ENCODE peak calls at places on chromosomes 1 and 21, in ten cellular contexts. M, B, T, I, R, U, N, W, P and E are unnamed samples.

GRCh38 chr1:41420351-41420750 is 59.1 kb downstream of the FOXO6 start:
- DNase-seq in M (no peak), B (no peak), T (no peak), I (no peak), R (no peak), U (no peak), N (no peak), W (no peak), P (no peak), E (no peak)

GRCh38 chr1:172431721-172432192 is 11.3 kb downstream of the C1orf105 start:
- DNase-seq in M (no peak), B (no peak), T (peak), I (no peak), R (no peak), U (no peak), N (no peak), W (peak), P (no peak), E (peak)

GRCh38 chr1:94579876-94580294 is 38.3 kb upstream of the F3 start:
- DNase-seq in M (peak), B (peak), T (no peak), I (no peak), R (peak), U (no peak), N (peak), W (no peak), P (peak), E (no peak)

GRCh38 chr1:197675475-197676324 is 99.6 kb downstream of the DENND1B start:
- DNase-seq in M (no peak), B (peak), T (no peak), I (no peak), R (no peak), U (peak), N (peak), W (no peak), P (peak), E (no peak)

GRCh38 chr1:205237526-205238484 is 10.1 kb downstream of the TMCC2 start:
- DNase-seq in M (no peak), B (no peak), T (no peak), I (no peak), R (no peak), U (peak), N (no peak), W (no peak), P (no peak), E (peak)

GRCh38 chr21:44365251-44365966 is 12.0 kb downstream of the TRPM2 start:
- DNase-seq in M (no peak), B (no peak), T (no peak), I (no peak), R (no peak), U (no peak), N (no peak), W (peak), P (no peak), E (no peak)

GRCh38 chr1:917076-917459 is 6.7 kb upstream of the SAMD11 start:
- DNase-seq in M (no peak), B (no peak), T (no peak), I (no peak), R (no peak), U (no peak), N (no peak), W (peak), P (no peak), E (no peak)

GRCh38 chr21:33155457-33155856 is 74.3 kb upstream of the IFNAR2 start:
- DNase-seq in M (no peak), B (no peak), T (no peak), I (no peak), R (no peak), U (no peak), N (no peak), W (no peak), P (no peak), E (no peak)

DNA sequence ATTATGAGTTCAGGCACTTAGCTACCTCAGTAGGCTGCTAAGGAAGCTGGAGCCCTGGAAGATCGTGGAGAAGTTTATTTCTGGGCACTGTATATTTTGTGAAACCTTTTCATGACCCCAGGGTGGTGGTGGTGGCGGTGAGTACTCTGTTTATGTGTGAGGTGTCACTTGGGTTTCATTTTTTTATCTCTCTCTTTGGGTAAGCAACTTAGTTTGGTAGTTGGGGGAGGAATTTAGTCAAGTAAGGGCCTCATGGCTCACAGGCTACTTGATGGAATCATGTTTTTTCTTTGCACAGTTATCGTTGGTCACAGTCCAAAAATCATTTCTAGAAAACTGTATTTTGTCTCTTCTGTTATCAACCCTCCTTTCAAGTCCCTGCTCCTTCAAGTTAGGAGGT is 33.9 kb downstream of the C1orf141 start:
- DNase-seq in M (no peak), B (no peak), T (no peak), I (no peak), R (no peak), U (no peak), N (peak), W (no peak), P (no peak), E (no peak)
- H3K4me3 ChIP-seq in M (no peak), B (no peak), T (no peak), I (no peak), R (no peak), U (no peak), N (no peak), W (no peak), P (no peak), E (no peak)

GRCh38 chr1:181089017-181089776 is 697 bp downstream of the IER5 start:
- DNase-seq in M (no peak), B (no peak), T (peak), I (peak), R (no peak), U (no peak), N (no peak), W (peak), P (no peak), E (peak)

GRCh38 chr1:181084606-181084969 is 3.9 kb upstream of the IER5 start:
- DNase-seq in M (no peak), B (no peak), T (no peak), I (no peak), R (no peak), U (no peak), N (no peak), W (no peak), P (no peak), E (no peak)

GRCh38 chr1:181088079-181089016 is at the start of gene IER5:
- DNase-seq in M (peak), B (peak), T (peak), I (peak), R (peak), U (peak), N (peak), W (peak), P (peak), E (peak)

GRCh38 chr1:181087400-181087901 is 1.0 kb upstream of the IER5 start:
- DNase-seq in M (no peak), B (peak), T (no peak), I (no peak), R (no peak), U (peak), N (no peak), W (no peak), P (peak), E (no peak)

GRCh38 chr1:181086926-181087325 is 1.6 kb upstream of the IER5 start:
- DNase-seq in M (no peak), B (peak), T (no peak), I (no peak), R (no peak), U (peak), N (peak), W (no peak), P (peak), E (no peak)
- H3K4me3 ChIP-seq in M (no peak), B (peak), T (no peak), I (no peak), R (no peak), U (no peak), N (no peak), W (no peak), P (no peak), E (no peak)

GRCh38 chr1:51661081-51661518 is 44.2 kb downstream of the OSBPL9 start:
- DNase-seq in M (peak), B (peak), T (no peak), I (no peak), R (no peak), U (no peak), N (peak), W (no peak), P (peak), E (no peak)
- H3K4me3 ChIP-seq in M (no peak), B (peak), T (no peak), I (no peak), R (no peak), U (no peak), N (no peak), W (no peak), P (no peak), E (no peak)

DNA sequence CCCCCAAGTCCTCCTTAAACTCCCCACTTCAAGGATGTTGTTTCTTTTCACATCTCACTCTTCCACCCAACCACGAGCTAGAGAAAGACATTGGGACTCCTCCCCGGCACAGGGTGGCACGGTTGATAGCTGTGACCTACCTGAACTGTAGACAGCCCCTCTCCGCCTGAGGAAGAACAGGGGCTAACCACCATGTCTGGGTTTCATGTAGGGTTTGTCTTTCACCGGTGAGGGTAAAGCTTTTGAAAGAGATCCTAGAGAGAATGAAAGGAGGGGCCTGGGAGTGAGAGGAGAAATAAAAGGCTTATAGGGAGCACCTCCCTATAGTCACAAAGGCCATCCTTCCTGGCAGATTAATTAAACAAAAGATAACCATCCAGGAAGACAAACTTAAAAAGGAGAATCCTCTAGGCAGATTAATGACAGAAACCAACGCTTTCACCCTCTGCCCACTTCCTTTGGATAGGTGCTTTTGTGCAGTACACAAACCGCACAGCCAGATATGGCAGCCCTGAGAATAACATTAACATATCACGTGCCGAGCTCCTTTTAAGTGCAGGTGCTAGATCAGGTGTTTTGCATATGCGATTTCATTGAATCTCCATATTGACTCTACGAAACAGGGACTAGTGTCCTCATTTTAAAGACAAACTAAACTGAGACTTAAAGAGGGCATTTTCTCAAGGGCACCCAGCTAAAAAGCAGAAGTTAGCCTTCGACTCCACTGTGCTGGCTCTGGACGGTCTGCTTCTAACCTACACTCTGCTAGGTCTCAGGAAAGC is 178.0 kb upstream of the RUNX1 start:
- DNase-seq in M (no peak), B (no peak), T (no peak), I (peak), R (no peak), U (peak), N (no peak), W (no peak), P (no peak), E (no peak)
- H3K4me3 ChIP-seq in M (no peak), B (no peak), T (no peak), I (peak), R (no peak), U (no peak), N (no peak), W (no peak), P (no peak), E (no peak)

DNA sequence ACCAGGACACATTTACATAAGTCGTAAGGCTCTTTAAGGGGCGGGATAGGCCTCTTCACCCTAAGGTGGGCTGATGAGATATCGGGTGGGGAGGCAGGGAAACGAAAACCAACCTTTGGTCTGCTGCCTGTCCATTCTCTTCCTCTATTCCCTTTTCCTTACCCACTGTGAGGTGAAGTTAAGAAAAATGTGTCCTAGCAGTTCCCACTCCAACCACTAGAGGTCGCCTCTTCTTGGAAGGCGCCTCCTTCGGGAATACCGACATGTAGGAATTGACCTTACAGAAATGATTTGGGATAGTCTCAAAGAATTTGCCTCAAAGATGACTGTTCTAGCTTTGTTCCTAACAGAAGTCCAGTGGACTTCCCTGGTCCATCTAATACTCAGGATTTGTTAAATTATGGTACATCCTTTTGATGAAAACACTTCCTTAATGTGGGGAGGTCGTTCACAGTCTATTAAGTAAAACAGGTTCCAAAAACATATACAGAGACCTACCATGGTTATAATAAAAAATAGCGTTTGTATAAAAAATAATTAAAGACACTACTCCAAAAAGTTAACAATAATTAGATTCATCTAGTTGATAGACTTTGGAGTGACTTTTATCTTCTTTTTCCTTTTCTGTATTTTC is 14.1 kb downstream of the AZIN2 start:
- DNase-seq in M (no peak), B (peak), T (no peak), I (peak), R (no peak), U (no peak), N (peak), W (no peak), P (peak), E (peak)
- H3K4me3 ChIP-seq in M (no peak), B (no peak), T (no peak), I (no peak), R (no peak), U (no peak), N (no peak), W (no peak), P (no peak), E (no peak)

DNA sequence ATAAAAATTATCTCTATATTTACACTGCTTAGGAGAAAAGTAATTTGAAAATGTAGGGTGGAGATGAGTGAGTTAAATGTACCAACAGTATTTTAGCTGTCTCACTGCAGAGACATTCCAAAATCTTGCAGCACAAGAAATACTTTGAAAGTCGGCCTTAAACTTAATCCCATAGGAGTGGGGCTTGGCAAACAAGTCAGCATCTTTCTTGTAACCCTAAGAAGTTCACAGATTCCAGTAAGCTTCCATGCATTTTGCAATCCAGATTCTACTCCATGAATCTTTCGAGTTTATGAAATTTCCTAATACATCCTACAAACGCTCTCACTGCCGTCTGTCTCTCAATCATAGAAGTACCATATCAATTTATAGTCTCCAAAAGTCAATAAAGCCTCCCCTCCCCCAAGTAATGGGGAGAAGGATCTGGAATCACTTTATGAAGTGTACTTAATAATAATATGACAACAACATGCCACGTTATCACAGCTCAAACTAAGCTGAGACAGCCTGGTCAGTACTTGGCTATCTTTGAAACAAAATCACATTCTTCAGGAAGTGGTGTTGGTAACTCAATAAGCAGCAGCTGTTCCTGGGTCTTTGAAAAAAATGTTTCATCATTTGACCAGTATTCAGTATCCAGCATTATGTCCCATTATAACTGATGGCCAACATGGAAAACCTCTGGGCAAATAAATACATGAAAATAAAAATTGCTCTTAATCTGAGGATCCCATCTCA is 317.4 kb upstream of the RUNX1 start:
- DNase-seq in M (peak), B (no peak), T (no peak), I (no peak), R (no peak), U (no peak), N (peak), W (no peak), P (peak), E (no peak)
- H3K4me3 ChIP-seq in M (no peak), B (no peak), T (no peak), I (no peak), R (no peak), U (no peak), N (no peak), W (no peak), P (no peak), E (no peak)

GRCh38 chr1:72516264-72516663 is 233.9 kb upstream of the NEGR1 start:
- DNase-seq in M (no peak), B (no peak), T (no peak), I (no peak), R (no peak), U (no peak), N (no peak), W (no peak), P (peak), E (no peak)
- H3K4me3 ChIP-seq in M (no peak), B (no peak), T (no peak), I (no peak), R (no peak), U (no peak), N (no peak), W (no peak), P (no peak), E (no peak)

GRCh38 chr1:150622219-150622975 is 7.0 kb downstream of the ENSA start:
- DNase-seq in M (no peak), B (no peak), T (no peak), I (no peak), R (no peak), U (no peak), N (no peak), W (no peak), P (peak), E (no peak)
- H3K4me3 ChIP-seq in M (no peak), B (no peak), T (no peak), I (no peak), R (no peak), U (no peak), N (no peak), W (no peak), P (no peak), E (no peak)

DNA sequence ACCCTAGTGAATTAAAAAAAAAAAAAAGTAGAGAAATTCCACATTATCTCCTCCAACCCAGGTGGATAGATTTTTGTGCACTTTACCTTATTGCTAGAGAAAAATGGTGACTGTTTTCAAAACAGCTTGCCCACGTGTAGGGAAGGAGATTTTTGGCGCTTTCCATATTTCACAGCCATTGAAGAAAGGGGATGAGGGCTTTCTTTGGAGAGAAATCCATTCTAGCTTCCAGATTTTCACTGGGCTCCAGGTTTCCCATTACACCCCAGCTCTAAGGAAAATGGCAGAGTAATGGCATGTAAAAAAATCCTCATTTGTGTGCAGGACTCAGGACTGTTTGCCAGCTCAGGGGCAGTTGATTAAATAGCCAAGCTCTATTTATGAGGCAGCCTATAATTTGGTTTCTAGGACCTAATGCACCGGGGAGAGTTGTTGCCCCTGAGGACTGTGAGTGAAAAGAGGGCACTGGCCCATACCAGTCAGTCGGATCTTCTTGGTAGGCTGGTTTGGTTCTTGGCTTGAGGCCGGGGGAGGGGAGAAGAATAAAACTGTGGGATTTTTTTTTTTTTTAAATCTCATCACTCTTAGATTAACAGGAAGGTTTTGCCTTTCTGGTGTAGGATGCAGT is 2.1 kb upstream of the ARID1A start:
- DNase-seq in M (no peak), B (no peak), T (no peak), I (no peak), R (no peak), U (no peak), N (no peak), W (no peak), P (no peak), E (no peak)
- H3K4me3 ChIP-seq in M (peak), B (peak), T (no peak), I (peak), R (peak), U (peak), N (peak), W (peak), P (peak), E (peak)

GRCh38 chr1:9321986-9322715 is 29.5 kb downstream of the SPSB1 start:
- DNase-seq in M (no peak), B (no peak), T (no peak), I (no peak), R (no peak), U (no peak), N (no peak), W (no peak), P (no peak), E (no peak)

GRCh38 chr1:9319208-9319788 is 26.6 kb downstream of the SPSB1 start:
- DNase-seq in M (no peak), B (no peak), T (no peak), I (no peak), R (no peak), U (no peak), N (no peak), W (no peak), P (no peak), E (no peak)

GRCh38 chr1:9321480-9321849 is 28.8 kb downstream of the SPSB1 start:
- DNase-seq in M (no peak), B (no peak), T (no peak), I (no peak), R (peak), U (no peak), N (peak), W (no peak), P (peak), E (no peak)

GRCh38 chr1:9319789-9320519 is 27.3 kb downstream of the SPSB1 start:
- DNase-seq in M (no peak), B (no peak), T (no peak), I (no peak), R (no peak), U (no peak), N (no peak), W (no peak), P (no peak), E (no peak)

GRCh38 chr1:9320520-9321479 is 28.1 kb downstream of the SPSB1 start:
- DNase-seq in M (no peak), B (no peak), T (no peak), I (no peak), R (no peak), U (no peak), N (no peak), W (no peak), P (no peak), E (no peak)
- H3K4me3 ChIP-seq in M (no peak), B (no peak), T (no peak), I (no peak), R (no peak), U (no peak), N (no peak), W (no peak), P (no peak), E (no peak)